ENCODE peak calls at places on chromosomes 16 and 17, in six cellular contexts. Q is IMR-90, D is SK-N-SH, E is GM12878, P is K562, F is HepG2. W is an unnamed sample.

GRCh38 chr16:24930440-24930839 is 84.7 kb downstream of the SLC5A11 start:
- DNase-seq in E (no peak), F (no peak), D (no peak), Q (no peak), P (no peak), W (no peak)

GRCh38 chr17:78798695-78799559 is 16.9 kb upstream of the CYTH1 start:
- DNase-seq in F (peak), E (no peak), P (no peak), D (peak), Q (peak), W (no peak)

GRCh38 chr17:68344701-68345136 is 53.4 kb downstream of the ARSG start:
- DNase-seq in D (no peak), F (no peak), P (no peak), Q (no peak), E (no peak), W (no peak)

GRCh38 chr17:42697108-42697811 is 14.9 kb downstream of the CNTNAP1 start:
- DNase-seq in P (no peak), F (no peak), E (no peak), D (peak), Q (no peak), W (no peak)

GRCh38 chr16:81831722-81832126 is 52.6 kb downstream of the PLCG2 start:
- DNase-seq in D (no peak), Q (no peak), P (no peak), E (peak), F (no peak), W (no peak)

GRCh38 chr17:72778161-72779151 is 314.0 kb downstream of the SLC39A11 start:
- DNase-seq in F (no peak), D (peak), P (no peak), Q (no peak), E (no peak), W (no peak)

GRCh38 chr17:67931227-67931626 is 65.0 kb downstream of the C17orf58 start:
- DNase-seq in F (no peak), P (no peak), D (no peak), E (no peak), Q (no peak), W (no peak)

GRCh38 chr17:72287586-72287985 is 166.8 kb downstream of the SOX9 start:
- DNase-seq in P (no peak), E (no peak), D (no peak), F (no peak), Q (no peak), W (no peak)

GRCh38 chr16:23385441-23385840 is 67.5 kb downstream of the COG7 start:
- DNase-seq in D (no peak), Q (no peak), F (no peak), P (no peak), E (no peak), W (no peak)

GRCh38 chr17:80296221-80296620 is 35.6 kb downstream of the RNF213 start:
- DNase-seq in Q (no peak), E (no peak), P (no peak), F (no peak), D (no peak), W (no peak)

GRCh38 chr17:60293580-60294335 is 98.2 kb downstream of the USP32 start:
- DNase-seq in F (no peak), E (no peak), Q (no peak), D (no peak), P (no peak), W (no peak)

GRCh38 chr17:10025976-10026785 is 121.1 kb upstream of the RCVRN start:
- DNase-seq in Q (no peak), F (no peak), P (no peak), E (no peak), D (no peak), W (no peak)

GRCh38 chr16:52953215-52953614 is 99.5 kb downstream of the CHD9NB start:
- DNase-seq in E (no peak), P (no peak), Q (no peak), F (no peak), D (no peak), W (no peak)

GRCh38 chr17:65794572-65794971 is 233.1 kb upstream of the AXIN2 start:
- DNase-seq in P (peak), Q (peak), D (peak), E (no peak), F (peak), W (peak)

GRCh38 chr16:55832788-55833583 is at the start of gene CES1:
- DNase-seq in F (peak), D (no peak), Q (no peak), E (no peak), P (no peak), W (peak)

GRCh38 chr17:2852729-2853110 is 56.5 kb downstream of the RAP1GAP2 start:
- DNase-seq in D (peak), F (no peak), E (no peak), Q (no peak), P (no peak), W (no peak)

GRCh38 chr17:2853111-2853721 is 57.0 kb downstream of the RAP1GAP2 start:
- DNase-seq in Q (peak), D (peak), E (no peak), P (no peak), F (no peak), W (peak)

GRCh38 chr17:2851615-2852014 is 55.4 kb downstream of the RAP1GAP2 start:
- DNase-seq in D (no peak), Q (no peak), F (no peak), E (no peak), P (no peak), W (no peak)

GRCh38 chr17:2850991-2851390 is 54.8 kb downstream of the RAP1GAP2 start:
- DNase-seq in D (no peak), Q (no peak), F (no peak), P (no peak), E (no peak), W (no peak)

DNA sequence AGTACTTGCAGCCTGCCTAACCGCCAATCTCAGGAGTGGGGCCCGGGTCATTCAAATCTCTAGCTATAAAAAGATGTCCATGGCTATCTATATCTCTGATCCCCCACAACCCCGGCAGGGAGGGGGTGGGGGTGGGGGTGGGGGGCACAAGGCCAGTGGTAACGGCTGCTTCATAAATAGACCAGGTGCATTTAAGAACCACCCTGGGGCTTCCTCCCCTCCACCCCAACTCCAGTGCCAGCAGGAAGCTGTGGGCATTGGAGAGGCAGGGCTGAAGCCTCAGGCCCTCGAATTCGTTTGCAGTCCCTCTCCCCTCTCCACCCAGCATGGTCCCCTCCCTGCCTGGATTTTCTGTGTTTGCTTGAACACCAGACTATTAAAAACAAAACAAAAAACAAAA is 56.0 kb downstream of the RAP1GAP2 start:
- DNase-seq in D (peak), Q (no peak), E (no peak), P (no peak), F (no peak), W (no peak)
- TF ChIP-seq RAD21 in D (no peak), Q (no peak), E (no peak), P (no peak), F (no peak), W (no peak)

GRCh38 chr16:85557976-85558589 is 55.0 kb upstream of the GSE1 start:
- DNase-seq in P (no peak), F (no peak), D (no peak), E (no peak), Q (no peak), W (no peak)
- TF ChIP-seq SMC3 in P (no peak), F (no peak), D (no peak), E (no peak), Q (no peak), W (no peak)

GRCh38 chr17:41013606-41014005 is 4.7 kb upstream of the KRTAP3-1 start:
- DNase-seq in Q (peak), P (no peak), E (no peak), D (no peak), F (no peak), W (no peak)
- TF ChIP-seq RAD21 in Q (no peak), P (no peak), E (no peak), D (no peak), F (no peak), W (no peak)

DNA sequence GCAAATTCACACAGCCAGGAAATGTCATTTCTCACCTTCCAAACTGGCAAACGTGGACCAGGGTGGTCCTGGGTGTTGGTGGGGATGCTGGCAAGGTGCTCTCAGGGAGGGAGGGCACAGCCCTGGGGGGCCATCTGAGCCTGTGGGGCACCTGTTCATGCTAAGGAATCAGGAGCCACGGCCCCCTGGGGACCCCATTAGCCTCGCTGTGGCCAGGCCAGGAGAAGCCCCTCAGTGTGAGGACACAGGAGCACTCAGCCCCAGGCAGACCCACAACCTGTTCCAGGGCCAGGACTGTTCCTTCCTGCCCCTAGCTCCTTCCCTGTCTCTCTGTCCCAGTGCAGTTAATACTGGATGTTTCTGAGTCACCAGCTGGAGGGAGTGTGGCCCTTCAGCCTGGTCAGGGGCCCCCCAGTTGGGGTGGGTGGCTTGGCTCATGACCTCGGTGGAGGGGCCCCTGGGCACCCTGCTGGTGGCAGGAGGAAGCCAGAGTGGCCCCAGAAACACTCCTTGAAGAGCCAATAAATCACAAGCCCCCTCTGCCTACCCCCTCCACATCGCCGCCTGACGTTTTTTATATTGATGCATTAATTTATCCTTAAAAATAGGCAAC is 22.5 kb downstream of the ACTG1 start:
- DNase-seq in D (no peak), Q (no peak), P (no peak), F (no peak), E (no peak), W (no peak)
- TF ChIP-seq SMC3 in D (no peak), Q (no peak), P (no peak), F (no peak), E (no peak), W (no peak)

GRCh38 chr16:9062301-9062700 is 29.1 kb upstream of the HAPSTR1 start:
- DNase-seq in E (no peak), P (no peak), Q (no peak), D (no peak), F (no peak), W (no peak)
- TF ChIP-seq RAD21 in E (no peak), P (no peak), Q (no peak), D (no peak), F (no peak), W (no peak)

GRCh38 chr17:58829172-58829637 is 73.6 kb downstream of the PPM1E start:
- DNase-seq in F (peak), P (no peak), D (no peak), Q (no peak), E (no peak), W (no peak)

GRCh38 chr17:58832514-58832913 is 76.9 kb downstream of the PPM1E start:
- DNase-seq in D (no peak), Q (no peak), P (no peak), E (no peak), F (no peak), W (no peak)

GRCh38 chr17:58837699-58838098 is 82.0 kb downstream of the PPM1E start:
- DNase-seq in E (no peak), D (no peak), P (no peak), F (no peak), Q (no peak), W (no peak)

DNA sequence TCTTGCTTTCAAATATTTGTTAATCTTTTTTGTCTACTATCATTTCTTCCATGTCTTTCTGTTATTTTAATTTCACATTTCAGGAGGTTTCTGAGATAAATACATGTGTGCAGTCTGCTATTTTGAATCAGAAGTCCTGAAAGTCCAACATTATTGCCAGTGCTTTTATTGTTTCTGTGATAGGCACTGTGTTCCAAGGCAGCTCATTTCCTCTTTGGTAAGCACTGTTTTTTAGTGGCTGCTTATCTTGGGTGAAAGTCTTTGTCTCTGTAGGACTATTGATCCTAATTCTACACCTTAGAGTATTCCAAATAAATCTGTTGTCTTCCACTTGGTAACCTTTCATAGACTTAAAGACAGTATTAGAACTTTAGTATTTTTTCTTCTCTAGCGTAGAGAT is 76.1 kb downstream of the PPM1E start:
- DNase-seq in E (no peak), Q (no peak), F (no peak), D (no peak), P (no peak), W (no peak)
- TF ChIP-seq SMC3 in E (no peak), Q (no peak), F (no peak), D (no peak), P (no peak), W (no peak)

GRCh38 chr17:14270508-14270907 is 30.4 kb upstream of the HS3ST3B1 start:
- DNase-seq in E (no peak), P (no peak), D (no peak), Q (no peak), F (no peak), W (no peak)
- TF ChIP-seq RAD21 in E (no peak), P (no peak), D (no peak), Q (no peak), F (no peak), W (no peak)

GRCh38 chr16:89446136-89446974 is 44.0 kb downstream of the ANKRD11 start:
- DNase-seq in D (no peak), F (no peak), E (no peak), P (no peak), Q (no peak), W (no peak)
- TF ChIP-seq SMC3 in D (no peak), F (no peak), E (no peak), P (no peak), Q (no peak), W (no peak)

GRCh38 chr17:56926270-56926669 is 12.4 kb upstream of the TRIM25 start:
- DNase-seq in P (no peak), F (no peak), D (no peak), E (no peak), Q (no peak), W (no peak)

GRCh38 chr17:56930739-56931337 is 17.0 kb upstream of the TRIM25 start:
- DNase-seq in D (no peak), E (no peak), Q (no peak), F (no peak), P (no peak), W (no peak)

GRCh38 chr17:56926704-56927103 is 12.9 kb upstream of the TRIM25 start:
- DNase-seq in P (no peak), F (no peak), Q (no peak), D (no peak), E (no peak), W (no peak)

GRCh38 chr17:56928586-56928985 is 14.7 kb upstream of the TRIM25 start:
- DNase-seq in F (no peak), P (no peak), D (no peak), Q (no peak), E (no peak), W (no peak)

DNA sequence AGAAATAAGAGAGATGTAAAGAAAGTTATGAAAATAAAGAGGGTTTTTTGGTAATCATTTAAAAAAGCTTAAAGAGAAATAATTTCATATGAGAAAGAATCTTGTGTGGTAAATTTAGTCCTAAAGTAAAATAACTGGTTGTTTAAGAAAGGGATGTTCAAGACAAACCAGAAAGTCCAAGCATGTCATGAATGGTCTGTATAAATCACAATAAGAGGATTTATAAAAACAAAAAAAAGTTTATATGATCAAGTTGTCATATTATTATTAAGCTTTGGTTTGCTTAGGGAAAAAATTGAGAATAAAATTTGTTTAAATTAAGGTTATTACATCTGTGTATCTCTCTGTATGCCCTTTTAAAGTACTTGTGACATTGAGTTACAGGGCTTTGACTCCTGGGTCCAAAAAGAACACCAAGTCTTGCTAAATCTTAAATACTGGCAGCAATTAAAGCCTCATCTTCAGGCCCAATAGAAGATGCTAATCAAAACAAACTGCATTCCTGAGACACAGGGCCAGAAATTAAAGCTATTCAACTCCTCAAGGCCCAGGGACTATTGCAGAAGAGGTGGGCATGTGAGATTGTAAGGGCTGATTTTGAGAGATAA is 15.6 kb upstream of the TRIM25 start:
- DNase-seq in D (no peak), Q (no peak), P (no peak), E (no peak), F (no peak), W (no peak)
- TF ChIP-seq RAD21 in D (no peak), Q (no peak), P (no peak), E (no peak), F (no peak), W (no peak)

W was measured in A549.